ENCODE peak calls at places on chromosomes 2 and 18, in five cellular contexts. P is GM12878, Q is K562, B is IMR-90, V is HepG2. M is an unnamed sample.

GRCh38 chr2:212345966-212346365 is 192.6 kb downstream of the ERBB4 start:
- DNase-seq in P (no peak), Q (no peak), B (no peak), V (no peak), M (no peak)

GRCh38 chr2:165435611-165436010 is 33.9 kb upstream of the CSRNP3 start:
- DNase-seq in P (no peak), Q (no peak), B (no peak), V (no peak), M (no peak)

GRCh38 chr2:126419403-126419802 is 236.6 kb upstream of the GYPC start:
- DNase-seq in P (no peak), Q (no peak), B (no peak), V (no peak), M (no peak)

GRCh38 chr2:11891028-11891427 is 144.6 kb downstream of the LPIN1 start:
- DNase-seq in P (no peak), Q (no peak), B (no peak), V (no peak), M (no peak)

GRCh38 chr2:85888020-85888744 is 608 bp downstream of the ST3GAL5 start:
- DNase-seq in P (no peak), Q (no peak), B (no peak), V (no peak), M (peak; percentile 46)

GRCh38 chr2:154698238-154698788 is at the start of gene KCNJ3:
- DNase-seq in P (no peak), Q (no peak), B (no peak), V (no peak), M (peak; percentile 16)

GRCh38 chr18:78822886-78823285 is 156.7 kb upstream of the SALL3 start:
- DNase-seq in P (no peak), Q (no peak), B (no peak), V (no peak), M (no peak)

GRCh38 chr2:69549421-69549820 is 94.1 kb downstream of the AAK1 start:
- DNase-seq in P (no peak), Q (no peak), B (peak; percentile 64), V (no peak), M (no peak)

GRCh38 chr18:58125183-58125582 is 81.2 kb downstream of the NEDD4L start:
- DNase-seq in P (no peak), Q (peak; percentile 16), B (no peak), V (no peak), M (no peak)

GRCh38 chr2:79622508-79622907 is 109.7 kb downstream of the CTNNA2 start:
- DNase-seq in P (no peak), Q (no peak), B (peak; percentile 1), V (no peak), M (no peak)

GRCh38 chr2:69829243-69830044 is at the start of gene GMCL1:
- DNase-seq in P (peak; percentile 92), Q (peak; percentile 96), B (peak; percentile 94), V (peak; percentile 94), M (peak; percentile 94)

GRCh38 chr2:222269132-222269531 is 29.7 kb downstream of the PAX3 start:
- DNase-seq in P (no peak), Q (no peak), B (no peak), V (no peak), M (no peak)

GRCh38 chr18:32742620-32743019 is 30.2 kb downstream of the KLHL14 start:
- DNase-seq in P (no peak), Q (no peak), B (no peak), V (no peak), M (no peak)

GRCh38 chr2:140650825-140651224 is 1480.0 kb downstream of the LRP1B start:
- DNase-seq in P (no peak), Q (no peak), B (peak; percentile 44), V (no peak), M (no peak)

GRCh38 chr18:61953161-61953560 is 60.4 kb upstream of the RNF152 start:
- DNase-seq in P (no peak), Q (no peak), B (no peak), V (no peak), M (no peak)

GRCh38 chr18:31980863-31981262 is 37.8 kb upstream of the RNF125 start:
- DNase-seq in P (no peak), Q (no peak), B (no peak), V (no peak), M (no peak)

GRCh38 chr2:109318150-109318948 is 189.3 kb downstream of the SH3RF3 start:
- DNase-seq in P (no peak), Q (no peak), B (peak; percentile 98), V (peak; percentile 20), M (peak; percentile 82)

GRCh38 chr2:105732096-105732495 is 12.6 kb upstream of the NCK2 start:
- DNase-seq in P (no peak), Q (no peak), B (no peak), V (no peak), M (no peak)

GRCh38 chr18:74898965-74899364 is 301.3 kb downstream of the ZNF407 start:
- DNase-seq in P (no peak), Q (no peak), B (peak; percentile 68), V (peak; percentile 6), M (no peak)

GRCh38 chr2:71894266-71894665 is 253.4 kb downstream of the CYP26B1 start:
- DNase-seq in P (no peak), Q (peak; percentile 27), B (no peak), V (no peak), M (no peak)

GRCh38 chr2:46488389-46488788 is 9.0 kb downstream of the TMEM247 start:
- DNase-seq in P (no peak), Q (no peak), B (no peak), V (no peak), M (no peak)

GRCh38 chr18:11689972-11690570 is 1.0 kb downstream of the GNAL start:
- DNase-seq in P (no peak), Q (no peak), B (peak; percentile 2), V (no peak), M (no peak)

GRCh38 chr2:23566236-23567142 is 181.5 kb downstream of the KLHL29 start:
- DNase-seq in P (no peak), Q (peak; percentile 72), B (peak; percentile 32), V (peak; percentile 24), M (peak; percentile 75)

GRCh38 chr2:100273387-100273786 is 48.9 kb downstream of the LONRF2 start:
- DNase-seq in P (no peak), Q (no peak), B (no peak), V (no peak), M (no peak)

GRCh38 chr2:206824993-206825392 is 59.6 kb downstream of the FASTKD2 start:
- DNase-seq in P (no peak), Q (no peak), B (no peak), V (no peak), M (no peak)

GRCh38 chr2:37287966-37288365 is 36.7 kb downstream of the PRKD3 start:
- DNase-seq in P (peak; percentile 7), Q (no peak), B (no peak), V (peak; percentile 21), M (peak; percentile 46)

GRCh38 chr2:70829916-70830315 is 5.7 kb downstream of the CD207 start:
- DNase-seq in P (no peak), Q (no peak), B (no peak), V (no peak), M (no peak)

GRCh38 chr18:33264566-33264965 is 176.0 kb downstream of the CCDC178 start:
- DNase-seq in P (no peak), Q (no peak), B (no peak), V (no peak), M (no peak)

GRCh38 chr18:76979111-76979751 is 153.4 kb downstream of the MBP start:
- DNase-seq in P (no peak), Q (no peak), B (no peak), V (no peak), M (no peak)

DNA sequence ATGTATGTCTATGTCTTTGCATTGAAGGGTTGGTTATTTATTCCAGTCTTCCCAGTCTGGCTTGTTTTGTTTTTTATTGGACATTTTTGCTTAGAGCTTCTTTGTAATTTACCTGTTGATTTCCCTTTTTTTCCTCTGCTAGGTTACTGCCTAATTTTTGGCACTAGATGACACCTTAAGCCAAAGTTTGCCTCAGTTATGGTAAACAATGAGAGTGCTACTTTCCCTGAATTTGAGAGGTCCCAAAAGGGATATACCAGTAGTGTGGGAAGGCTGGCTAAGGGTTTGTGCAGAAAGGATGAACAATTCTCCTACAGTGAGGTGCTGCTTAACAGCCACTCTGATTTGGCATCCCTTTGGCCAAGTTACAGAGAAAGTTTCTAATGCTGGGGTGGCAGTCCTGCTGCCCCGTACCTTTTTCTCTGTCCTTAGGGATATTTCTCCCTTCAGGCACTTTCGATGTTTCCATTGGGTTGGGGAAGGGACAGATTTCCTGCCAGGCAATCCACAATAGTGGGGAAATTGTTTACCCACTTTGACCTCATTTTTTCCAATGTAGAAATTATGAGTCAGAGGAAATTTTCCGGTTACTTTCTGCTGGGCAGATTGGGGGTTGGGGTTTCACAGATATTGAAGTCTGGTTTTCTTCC is 354.9 kb downstream of the PTPRM start:
- DNase-seq in P (no peak), Q (no peak), B (peak; percentile 59), V (peak; percentile 76), M (no peak)
- TF ChIP-seq MXI1 in P (no peak), Q (no peak), B (no peak), V (no peak), M (no peak)

GRCh38 chr2:190607657-190608357 is 41.1 kb upstream of the NAB1 start:
- DNase-seq in P (no peak), Q (no peak), B (peak; percentile 70), V (no peak), M (no peak)
- TF ChIP-seq MXI1 in P (no peak), Q (no peak), B (no peak), V (no peak), M (no peak)

GRCh38 chr2:29115797-29116781 is 874 bp downstream of the CLIP4 start:
- DNase-seq in P (peak; percentile 78), Q (no peak), B (peak; percentile 85), V (no peak), M (peak; percentile 68)

GRCh38 chr2:29120846-29121245 is 5.6 kb downstream of the CLIP4 start:
- DNase-seq in P (no peak), Q (no peak), B (no peak), V (no peak), M (no peak)

GRCh38 chr2:29119211-29119610 is 4.0 kb downstream of the CLIP4 start:
- DNase-seq in P (no peak), Q (no peak), B (no peak), V (no peak), M (no peak)

GRCh38 chr2:29114841-29115609 is at the start of gene CLIP4:
- DNase-seq in P (no peak), Q (peak; percentile 25), B (peak; percentile 51), V (no peak), M (peak; percentile 92)

GRCh38 chr2:29117636-29118303 is 2.6 kb downstream of the CLIP4 start:
- DNase-seq in P (no peak), Q (no peak), B (peak; percentile 68), V (peak; percentile 72), M (no peak)
- TF ChIP-seq MXI1 in P (no peak), Q (no peak), B (no peak), V (no peak), M (no peak)

DNA sequence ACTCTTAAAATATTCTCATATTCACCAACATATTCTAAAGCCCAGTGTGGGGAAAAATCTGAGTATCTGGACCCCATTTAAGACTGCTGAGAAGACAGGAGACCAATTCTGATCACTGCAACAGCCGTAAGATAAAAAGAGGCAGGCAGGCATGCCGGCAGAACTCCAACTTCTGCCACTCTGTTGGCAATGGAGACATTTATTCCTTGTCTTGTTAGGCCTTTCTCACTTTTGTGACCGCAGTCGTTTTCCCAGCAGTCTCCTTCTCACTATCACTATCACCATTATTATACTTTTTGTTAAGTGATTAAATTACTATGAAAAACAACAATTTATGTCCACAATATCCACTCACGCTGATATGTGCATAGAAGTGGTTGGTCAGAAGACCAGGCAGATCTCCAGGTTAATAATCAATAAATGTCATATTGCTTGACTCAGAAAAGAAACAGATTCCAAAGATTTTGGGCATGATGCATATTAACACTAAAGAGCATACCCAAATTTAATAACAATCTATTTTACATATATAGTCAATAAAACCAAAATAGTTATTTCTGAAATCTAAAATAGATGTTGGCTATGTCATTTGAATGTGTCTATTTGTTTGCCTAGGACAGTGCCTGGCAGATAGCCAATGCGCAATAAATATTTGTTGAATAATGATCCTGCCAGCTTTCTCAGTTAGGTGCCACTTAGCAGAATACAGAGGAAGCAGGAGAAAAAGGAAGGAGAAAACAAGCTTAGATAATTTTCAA is 38.2 kb downstream of the SESTD1 start:
- DNase-seq in P (no peak), Q (no peak), B (no peak), V (no peak), M (no peak)
- TF ChIP-seq MXI1 in P (no peak), Q (no peak), B (no peak), V (no peak), M (no peak)